ENCODE peak calls at places on chromosomes 7 and 10, in seven cellular contexts. One of them, this sample, is unnamed.

GRCh38 chr7:130990178-130990832 is 256.3 kb upstream of the KLF14 start:
- DNase-seq in dorsolateral prefrontal cortex: no peak
- DNase-seq in sigmoid colon: no peak
- DNase-seq in mucosa of descending colon: peak; percentile 70
- DNase-seq in AG04450: no peak
- DNase-seq in IMR-90: no peak
- DNase-seq in A549: no peak
- DNase-seq in this sample: no peak

GRCh38 chr7:16817536-16817935 is 12.7 kb upstream of the AGR2 start:
- DNase-seq in AG04450: no peak
- DNase-seq in sigmoid colon: no peak
- DNase-seq in dorsolateral prefrontal cortex: no peak
- DNase-seq in mucosa of descending colon: no peak
- DNase-seq in IMR-90: peak; percentile 74
- DNase-seq in A549: peak; percentile 79
- DNase-seq in this sample: peak; percentile 79

GRCh38 chr10:69353981-69354635 is 62.6 kb downstream of the TACR2 start:
- DNase-seq in A549: no peak
- DNase-seq in IMR-90: no peak
- DNase-seq in AG04450: no peak
- DNase-seq in dorsolateral prefrontal cortex: no peak
- DNase-seq in mucosa of descending colon: no peak
- DNase-seq in sigmoid colon: no peak
- DNase-seq in this sample: no peak

GRCh38 chr7:129394982-129395906 is 39.0 kb upstream of the STRIP2 start:
- DNase-seq in IMR-90: no peak
- DNase-seq in sigmoid colon: no peak
- DNase-seq in mucosa of descending colon: no peak
- DNase-seq in AG04450: no peak
- DNase-seq in dorsolateral prefrontal cortex: no peak
- DNase-seq in A549: no peak
- DNase-seq in this sample: peak; percentile 27

GRCh38 chr10:92268763-92269162 is 22.1 kb downstream of the CPEB3 start:
- DNase-seq in sigmoid colon: no peak
- DNase-seq in A549: no peak
- DNase-seq in IMR-90: no peak
- DNase-seq in AG04450: no peak
- DNase-seq in mucosa of descending colon: no peak
- DNase-seq in dorsolateral prefrontal cortex: no peak
- DNase-seq in this sample: no peak

GRCh38 chr10:116444527-116445142 is 17.0 kb downstream of the PNLIPRP3 start:
- DNase-seq in A549: peak; percentile 50
- DNase-seq in dorsolateral prefrontal cortex: no peak
- DNase-seq in sigmoid colon: no peak
- DNase-seq in AG04450: peak; percentile 21
- DNase-seq in mucosa of descending colon: no peak
- DNase-seq in IMR-90: peak; percentile 31
- DNase-seq in this sample: peak; percentile 53

GRCh38 chr10:122208616-122209430 is 62.3 kb upstream of the BTBD16 start:
- DNase-seq in A549: no peak
- DNase-seq in dorsolateral prefrontal cortex: no peak
- DNase-seq in mucosa of descending colon: no peak
- DNase-seq in sigmoid colon: no peak
- DNase-seq in IMR-90: no peak
- DNase-seq in AG04450: no peak
- DNase-seq in this sample: no peak

GRCh38 chr7:79531905-79532304 is 78.4 kb upstream of the MAGI2 start:
- DNase-seq in sigmoid colon: no peak
- DNase-seq in AG04450: no peak
- DNase-seq in mucosa of descending colon: no peak
- DNase-seq in dorsolateral prefrontal cortex: no peak
- DNase-seq in A549: no peak
- DNase-seq in IMR-90: no peak
- DNase-seq in this sample: no peak

GRCh38 chr7:127792528-127793342 is 140.7 kb downstream of the SND1 start:
- DNase-seq in IMR-90: no peak
- DNase-seq in AG04450: no peak
- DNase-seq in mucosa of descending colon: no peak
- DNase-seq in sigmoid colon: no peak
- DNase-seq in dorsolateral prefrontal cortex: no peak
- DNase-seq in A549: peak; percentile 48
- DNase-seq in this sample: no peak

GRCh38 chr7:93148135-93148534 is at the start of gene SAMD9L:
- DNase-seq in AG04450: no peak
- DNase-seq in dorsolateral prefrontal cortex: no peak
- DNase-seq in sigmoid colon: no peak
- DNase-seq in IMR-90: peak; percentile 28
- DNase-seq in mucosa of descending colon: no peak
- DNase-seq in A549: peak; percentile 4
- DNase-seq in this sample: peak; percentile 53
- H3K4me3 ChIP-seq in AG04450: peak within 1 kb of the TSS; percentile 38
- H3K4me3 ChIP-seq in dorsolateral prefrontal cortex: peak within 1 kb of the TSS; percentile 54
- H3K4me3 ChIP-seq in sigmoid colon: peak within 1 kb of the TSS; percentile 46
- H3K4me3 ChIP-seq in IMR-90: peak within 1 kb of the TSS; percentile 46
- H3K4me3 ChIP-seq in mucosa of descending colon: no peak within 1 kb of the TSS
- H3K4me3 ChIP-seq in A549: peak within 1 kb of the TSS; percentile 20
- H3K4me3 ChIP-seq in this sample: peak within 1 kb of the TSS; percentile 48

GRCh38 chr7:74010407-74010806 is 17.6 kb upstream of the ELN start:
- DNase-seq in sigmoid colon: no peak
- DNase-seq in AG04450: no peak
- DNase-seq in dorsolateral prefrontal cortex: no peak
- DNase-seq in A549: no peak
- DNase-seq in IMR-90: peak; percentile 54
- DNase-seq in mucosa of descending colon: no peak
- DNase-seq in this sample: no peak

GRCh38 chr7:74017122-74017521 is 10.9 kb upstream of the ELN start:
- DNase-seq in mucosa of descending colon: no peak
- DNase-seq in AG04450: no peak
- DNase-seq in dorsolateral prefrontal cortex: no peak
- DNase-seq in A549: no peak
- DNase-seq in IMR-90: no peak
- DNase-seq in sigmoid colon: no peak
- DNase-seq in this sample: no peak

GRCh38 chr7:74015670-74016069 is 12.3 kb upstream of the ELN start:
- DNase-seq in AG04450: no peak
- DNase-seq in dorsolateral prefrontal cortex: no peak
- DNase-seq in A549: peak; percentile 29
- DNase-seq in mucosa of descending colon: no peak
- DNase-seq in IMR-90: no peak
- DNase-seq in sigmoid colon: no peak
- DNase-seq in this sample: no peak

GRCh38 chr7:74012842-74013249 is 15.1 kb upstream of the ELN start:
- DNase-seq in IMR-90: peak; percentile 29
- DNase-seq in sigmoid colon: no peak
- DNase-seq in mucosa of descending colon: no peak
- DNase-seq in A549: no peak
- DNase-seq in dorsolateral prefrontal cortex: no peak
- DNase-seq in AG04450: no peak
- DNase-seq in this sample: no peak

DNA sequence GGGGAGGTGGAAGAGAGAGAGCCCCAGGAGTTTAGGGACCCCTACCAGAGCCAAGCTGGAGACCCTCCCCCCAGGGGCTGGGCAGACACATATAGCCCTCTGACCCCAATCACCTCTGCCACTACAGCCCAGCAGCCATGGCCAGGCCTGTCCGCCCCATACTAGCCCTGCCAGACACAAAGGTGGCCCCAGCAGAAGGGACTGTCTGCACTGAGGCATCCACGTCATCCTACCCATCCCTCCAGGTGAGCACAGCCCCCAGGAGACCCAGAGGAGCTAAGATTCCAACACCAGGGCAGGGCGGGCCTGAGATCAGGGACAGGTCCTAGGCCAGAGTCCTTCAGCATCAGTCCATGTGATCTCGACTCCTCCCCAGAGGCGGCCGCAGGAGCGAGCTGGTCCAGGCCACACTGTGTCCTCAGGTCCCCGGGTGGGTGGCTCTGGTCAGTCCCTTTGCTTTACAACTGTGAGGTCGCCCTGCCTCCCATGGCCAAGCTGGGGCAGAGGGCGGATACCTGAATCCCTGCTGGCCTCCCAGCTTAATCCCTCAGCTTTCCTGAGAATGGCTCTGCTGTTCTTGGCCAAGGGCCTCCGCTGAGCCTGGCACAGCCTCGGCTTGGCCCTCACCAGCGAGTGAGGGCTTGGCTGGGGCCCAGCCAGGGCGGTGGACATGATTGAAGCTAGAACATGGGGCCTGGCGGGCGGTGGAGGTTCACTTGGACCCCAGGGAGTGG is 14.3 kb upstream of the ELN start:
- DNase-seq in AG04450: no peak
- DNase-seq in sigmoid colon: no peak
- DNase-seq in dorsolateral prefrontal cortex: no peak
- DNase-seq in IMR-90: no peak
- DNase-seq in mucosa of descending colon: no peak
- DNase-seq in A549: no peak
- DNase-seq in this sample: no peak
- TF ChIP-seq CTCF in AG04450: no peak
- TF ChIP-seq CTCF in sigmoid colon: no peak
- TF ChIP-seq CTCF in dorsolateral prefrontal cortex: no peak
- TF ChIP-seq CTCF in IMR-90: no peak
- TF ChIP-seq CTCF in mucosa of descending colon: no peak
- TF ChIP-seq CTCF in A549: no peak
- TF ChIP-seq CTCF in this sample: no peak

GRCh38 chr7:101161692-101162461 is 3.5 kb downstream of the VGF start:
- DNase-seq in sigmoid colon: no peak
- DNase-seq in mucosa of descending colon: no peak
- DNase-seq in AG04450: no peak
- DNase-seq in IMR-90: no peak
- DNase-seq in dorsolateral prefrontal cortex: no peak
- DNase-seq in A549: no peak
- DNase-seq in this sample: no peak
- H3K4me3 ChIP-seq in sigmoid colon: no peak overlapping the region
- H3K4me3 ChIP-seq in mucosa of descending colon: no peak overlapping the region
- H3K4me3 ChIP-seq in AG04450: no peak overlapping the region
- H3K4me3 ChIP-seq in IMR-90: no peak overlapping the region
- H3K4me3 ChIP-seq in dorsolateral prefrontal cortex: peak overlapping the region; percentile 63
- H3K4me3 ChIP-seq in A549: peak overlapping the region; percentile 54
- H3K4me3 ChIP-seq in this sample: no peak overlapping the region

GRCh38 chr7:93921190-93921585 is 347 bp upstream of the GNG11 start:
- DNase-seq in A549: peak; percentile 25
- DNase-seq in AG04450: no peak
- DNase-seq in IMR-90: no peak
- DNase-seq in mucosa of descending colon: no peak
- DNase-seq in dorsolateral prefrontal cortex: no peak
- DNase-seq in sigmoid colon: no peak
- DNase-seq in this sample: no peak

GRCh38 chr7:93923946-93924345 is 2.4 kb downstream of the GNG11 start:
- DNase-seq in A549: no peak
- DNase-seq in IMR-90: peak; percentile 43
- DNase-seq in mucosa of descending colon: no peak
- DNase-seq in AG04450: no peak
- DNase-seq in sigmoid colon: no peak
- DNase-seq in dorsolateral prefrontal cortex: no peak
- DNase-seq in this sample: no peak

GRCh38 chr7:93923291-93923690 is 1.8 kb downstream of the GNG11 start:
- DNase-seq in dorsolateral prefrontal cortex: no peak
- DNase-seq in IMR-90: no peak
- DNase-seq in mucosa of descending colon: no peak
- DNase-seq in sigmoid colon: no peak
- DNase-seq in A549: peak; percentile 29
- DNase-seq in AG04450: no peak
- DNase-seq in this sample: peak; percentile 48

GRCh38 chr7:93920496-93921189 is 892 bp upstream of the GNG11 start:
- DNase-seq in AG04450: no peak
- DNase-seq in mucosa of descending colon: no peak
- DNase-seq in IMR-90: no peak
- DNase-seq in sigmoid colon: no peak
- DNase-seq in dorsolateral prefrontal cortex: no peak
- DNase-seq in A549: peak; percentile 34
- DNase-seq in this sample: peak; percentile 28

DNA sequence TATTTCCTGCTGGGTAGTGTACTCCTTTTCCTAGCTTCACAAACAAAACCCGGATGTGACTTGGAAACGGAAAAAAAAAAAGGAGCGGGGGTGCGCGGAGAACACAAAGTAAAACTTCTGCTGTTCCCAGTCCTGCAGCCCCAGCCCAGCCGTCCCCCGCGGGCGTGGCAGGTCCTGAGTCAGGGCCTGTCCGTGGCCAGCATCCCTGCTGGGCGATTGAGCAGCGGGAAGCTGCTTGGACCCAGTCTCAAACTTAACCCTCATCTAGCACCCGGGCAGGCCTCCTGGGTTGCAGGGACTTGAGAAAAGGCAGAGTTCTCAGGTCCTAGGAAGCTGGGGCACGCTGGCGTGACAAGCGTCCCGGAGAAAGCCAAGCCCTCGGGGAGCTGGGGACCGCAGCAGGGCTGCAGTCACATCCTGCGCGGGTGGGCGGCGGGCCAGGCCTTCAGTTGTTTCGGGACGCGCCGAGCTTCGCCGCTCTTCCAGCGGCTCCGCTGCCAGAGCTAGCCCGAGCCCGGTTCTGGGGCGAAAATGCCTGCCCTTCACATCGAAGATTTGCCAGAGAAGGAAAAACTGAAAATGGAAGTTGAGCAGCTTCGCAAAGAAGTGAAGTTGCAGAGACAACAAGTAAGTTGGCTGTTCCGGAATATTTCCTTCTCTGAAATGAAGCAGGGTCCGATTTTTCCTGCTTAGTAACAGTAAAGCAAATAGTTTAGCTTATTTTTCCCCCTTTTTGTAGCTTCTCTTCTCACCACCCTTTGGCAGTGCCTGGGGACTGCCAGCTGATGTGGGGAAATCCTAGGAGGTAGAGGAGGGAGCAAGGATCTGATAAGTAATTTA is at the start of gene GNG11:
- DNase-seq in sigmoid colon: peak; percentile 91
- DNase-seq in IMR-90: peak; percentile 66
- DNase-seq in AG04450: no peak
- DNase-seq in mucosa of descending colon: peak; percentile 65
- DNase-seq in dorsolateral prefrontal cortex: peak; percentile 53
- DNase-seq in A549: peak; percentile 79
- DNase-seq in this sample: peak; percentile 86
- TF ChIP-seq CTCF in sigmoid colon: no peak
- TF ChIP-seq CTCF in IMR-90: no peak
- TF ChIP-seq CTCF in AG04450: no peak
- TF ChIP-seq CTCF in mucosa of descending colon: no peak
- TF ChIP-seq CTCF in dorsolateral prefrontal cortex: no peak
- TF ChIP-seq CTCF in A549: no peak
- TF ChIP-seq CTCF in this sample: no peak

GRCh38 chr10:6514844-6515780 is 65.0 kb downstream of the PRKCQ start:
- DNase-seq in mucosa of descending colon: no peak
- DNase-seq in AG04450: no peak
- DNase-seq in dorsolateral prefrontal cortex: no peak
- DNase-seq in A549: no peak
- DNase-seq in sigmoid colon: no peak
- DNase-seq in IMR-90: no peak
- DNase-seq in this sample: no peak
- H3K4me3 ChIP-seq in mucosa of descending colon: no peak overlapping the region
- H3K4me3 ChIP-seq in AG04450: no peak overlapping the region
- H3K4me3 ChIP-seq in dorsolateral prefrontal cortex: no peak overlapping the region
- H3K4me3 ChIP-seq in A549: no peak overlapping the region
- H3K4me3 ChIP-seq in sigmoid colon: no peak overlapping the region
- H3K4me3 ChIP-seq in IMR-90: no peak overlapping the region
- H3K4me3 ChIP-seq in this sample: no peak overlapping the region

This sample was measured in choroid plexus epithelial cell.